ENCODE peak calls at places on chromosomes 12 and 14, in five cellular contexts. W is mesothelial cell of epicardium, E is B cell, R is progenitor cell of endocrine pancreas, T is ascending aorta. G is an unnamed sample.

GRCh38 chr12:113582521-113583218 is 111.0 kb upstream of the LHX5 start:
- DNase-seq in R (no peak), W (no peak), E (no peak), T (no peak), G (no peak)

GRCh38 chr12:94718114-94718513 is 67.8 kb upstream of the TMCC3 start:
- DNase-seq in W (no peak), E (no peak), T (no peak), R (no peak), G (peak; percentile 20)

GRCh38 chr12:18145924-18146323 is 55.9 kb upstream of the RERGL start:
- DNase-seq in W (no peak), R (no peak), E (no peak), T (no peak), G (no peak)

GRCh38 chr12:68871899-68872298 is 61.1 kb downstream of the CPM start:
- DNase-seq in W (no peak), E (no peak), T (no peak), R (no peak), G (no peak)

GRCh38 chr14:75471059-75471458 is 43.2 kb downstream of the JDP2 start:
- DNase-seq in E (no peak), T (no peak), R (no peak), W (no peak), G (no peak)

GRCh38 chr12:50221228-50222008 is 54.2 kb upstream of the CERS5 start:
- DNase-seq in W (no peak), E (no peak), R (no peak), T (no peak), G (peak; percentile 27)

GRCh38 chr14:73489481-73490175 is 1.1 kb upstream of the RIOX1 start:
- DNase-seq in R (no peak), E (no peak), T (no peak), W (no peak), G (no peak)

GRCh38 chr12:4270016-4270669 is 3.4 kb upstream of the CCND2 start:
- DNase-seq in W (peak; percentile 49), E (no peak), R (no peak), T (no peak), G (no peak)

GRCh38 chr14:98889107-98889835 is 382.7 kb downstream of the BCL11B start:
- DNase-seq in E (no peak), T (no peak), W (no peak), R (no peak), G (no peak)

GRCh38 chr12:122148657-122149056 is 25.4 kb downstream of the IL31 start:
- DNase-seq in E (no peak), T (no peak), R (no peak), W (no peak), G (no peak)

GRCh38 chr12:34399631-34400422 is 377.5 kb downstream of the ALG10 start:
- DNase-seq in R (peak; percentile 10), E (peak; percentile 1), W (peak; percentile 13), T (peak; percentile 33), G (peak; percentile 1)

GRCh38 chr14:34750670-34751069 is 36.3 kb upstream of the CFL2 start:
- DNase-seq in R (no peak), W (no peak), E (no peak), T (no peak), G (no peak)

GRCh38 chr12:94972795-94973194 is 30.7 kb downstream of the NDUFA12 start:
- DNase-seq in E (no peak), R (no peak), T (no peak), W (no peak), G (no peak)

GRCh38 chr12:2156333-2156732 is 103.5 kb downstream of the CACNA1C start:
- DNase-seq in E (no peak), T (no peak), R (no peak), W (no peak), G (no peak)

GRCh38 chr12:38547586-38547985 is 231.0 kb downstream of the ALG10B start:
- DNase-seq in W (no peak), E (no peak), R (no peak), T (no peak), G (no peak)

GRCh38 chr12:2395352-2395977 is 342.7 kb downstream of the CACNA1C start:
- DNase-seq in T (no peak), R (peak; percentile 78), W (peak; percentile 68), E (peak; percentile 44), G (peak; percentile 52)

GRCh38 chr14:75726326-75726725 is 65.3 kb downstream of the TTLL5 start:
- DNase-seq in W (no peak), T (no peak), R (no peak), E (no peak), G (no peak)

GRCh38 chr12:5083955-5084849 is 40.5 kb downstream of the KCNA5 start:
- DNase-seq in E (peak; percentile 59), T (no peak), R (peak; percentile 56), W (peak; percentile 51), G (peak; percentile 79)

GRCh38 chr14:34680806-34681479 is 33.5 kb downstream of the CFL2 start:
- DNase-seq in R (no peak), T (no peak), W (no peak), E (no peak), G (no peak)

GRCh38 chr12:15716566-15716965 is 72.6 kb downstream of the EPS8 start:
- DNase-seq in E (no peak), W (no peak), T (no peak), R (no peak), G (no peak)

GRCh38 chr12:20282411-20282810 is 85.9 kb upstream of the PDE3A start:
- DNase-seq in R (no peak), W (no peak), E (no peak), T (no peak), G (no peak)

GRCh38 chr12:129063600-129063999 is 210.3 kb downstream of the GLT1D1 start:
- DNase-seq in T (no peak), R (no peak), W (no peak), E (no peak), G (no peak)

GRCh38 chr12:75853621-75854020 is 178.0 kb downstream of the PHLDA1 start:
- DNase-seq in E (no peak), R (no peak), T (no peak), W (no peak), G (no peak)

GRCh38 chr12:65935906-65936528 is 111.7 kb downstream of the HMGA2 start:
- DNase-seq in E (no peak), T (no peak), R (no peak), W (no peak), G (no peak)

GRCh38 chr14:93115920-93116675 is at the start of gene ITPK1:
- DNase-seq in W (peak; percentile 68), R (peak; percentile 51), T (peak; percentile 71), E (peak; percentile 91), G (peak; percentile 90)

GRCh38 chr12:48356041-48356768 is 5.5 kb upstream of the ZNF641 start:
- DNase-seq in E (no peak), W (no peak), T (no peak), R (no peak), G (no peak)

GRCh38 chr14:22657861-22658260 is 13.7 kb upstream of the OR6J1 start:
- DNase-seq in T (no peak), E (no peak), W (no peak), R (no peak), G (no peak)

GRCh38 chr14:68495101-68495637 is 297.7 kb downstream of the ZFP36L1 start:
- DNase-seq in T (no peak), E (no peak), R (no peak), W (no peak), G (no peak)

GRCh38 chr14:95477411-95478089 is 38.9 kb downstream of the SYNE3 start:
- DNase-seq in E (no peak), T (no peak), R (no peak), W (no peak), G (no peak)

DNA sequence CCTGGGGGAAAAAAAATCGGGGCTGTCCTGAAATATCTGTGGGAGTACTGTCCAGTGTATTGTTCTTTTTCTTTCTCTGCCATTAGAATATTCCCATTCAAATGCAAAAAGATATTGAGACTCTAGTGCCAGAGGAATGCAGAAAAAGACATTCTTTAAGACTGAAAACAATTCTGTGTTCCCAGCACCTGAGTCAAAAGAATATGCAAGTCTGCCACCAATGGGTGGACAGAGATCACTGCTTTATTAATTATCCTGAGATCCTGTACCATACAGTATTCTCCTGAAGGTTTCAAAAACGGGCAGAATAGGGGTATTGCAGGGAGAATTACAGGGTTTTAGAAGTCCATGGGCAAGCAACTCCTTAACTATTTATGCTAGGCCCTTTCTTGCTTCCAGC is 361.8 kb downstream of the C12orf50 start:
- DNase-seq in R (no peak), E (no peak), W (no peak), T (no peak), G (no peak)
- TF ChIP-seq CTCF in R (peak; percentile 12), E (no peak), W (no peak), T (no peak), G (peak; percentile 24)

GRCh38 chr12:51889216-51890134 is 1.6 kb downstream of the ANKRD33 start:
- DNase-seq in R (no peak), E (peak; percentile 24), T (no peak), W (no peak), G (no peak)
- TF ChIP-seq CTCF in R (peak; percentile 22), E (no peak), T (no peak), W (no peak), G (no peak)

DNA sequence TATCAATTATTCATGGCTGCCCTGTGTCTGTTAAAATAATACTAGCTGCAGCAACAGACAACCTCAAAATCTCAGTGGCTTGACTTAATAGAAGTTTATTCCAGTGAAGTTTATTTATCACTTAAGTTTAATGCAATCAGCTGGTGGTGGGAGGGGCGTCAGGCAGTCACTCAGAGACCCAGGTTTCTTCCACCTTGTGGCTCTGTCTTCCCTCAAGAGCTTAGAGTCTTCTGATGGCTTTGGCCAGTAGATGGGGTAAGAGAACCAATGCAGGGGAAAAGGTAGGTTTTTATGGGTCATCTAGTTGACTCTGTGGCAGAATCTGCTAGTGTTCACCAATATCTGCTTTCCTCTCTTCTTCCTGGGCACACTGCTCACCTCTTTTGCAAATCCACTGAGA is 668.9 kb downstream of the AACS start:
- DNase-seq in W (no peak), T (no peak), R (no peak), E (no peak), G (no peak)
- TF ChIP-seq CTCF in W (no peak), T (no peak), R (no peak), E (no peak), G (no peak)

GRCh38 chr12:64691793-64692583 is 67.2 kb downstream of the GNS start:
- DNase-seq in W (no peak), T (no peak), E (no peak), R (no peak), G (no peak)

GRCh38 chr12:64699504-64700115 is 59.6 kb downstream of the GNS start:
- DNase-seq in W (no peak), R (no peak), E (no peak), T (no peak), G (no peak)

GRCh38 chr12:64695550-64695949 is 63.7 kb downstream of the GNS start:
- DNase-seq in T (no peak), E (no peak), R (no peak), W (no peak), G (no peak)

GRCh38 chr12:64694130-64695078 is 64.8 kb downstream of the GNS start:
- DNase-seq in E (no peak), T (no peak), R (no peak), W (no peak), G (no peak)

DNA sequence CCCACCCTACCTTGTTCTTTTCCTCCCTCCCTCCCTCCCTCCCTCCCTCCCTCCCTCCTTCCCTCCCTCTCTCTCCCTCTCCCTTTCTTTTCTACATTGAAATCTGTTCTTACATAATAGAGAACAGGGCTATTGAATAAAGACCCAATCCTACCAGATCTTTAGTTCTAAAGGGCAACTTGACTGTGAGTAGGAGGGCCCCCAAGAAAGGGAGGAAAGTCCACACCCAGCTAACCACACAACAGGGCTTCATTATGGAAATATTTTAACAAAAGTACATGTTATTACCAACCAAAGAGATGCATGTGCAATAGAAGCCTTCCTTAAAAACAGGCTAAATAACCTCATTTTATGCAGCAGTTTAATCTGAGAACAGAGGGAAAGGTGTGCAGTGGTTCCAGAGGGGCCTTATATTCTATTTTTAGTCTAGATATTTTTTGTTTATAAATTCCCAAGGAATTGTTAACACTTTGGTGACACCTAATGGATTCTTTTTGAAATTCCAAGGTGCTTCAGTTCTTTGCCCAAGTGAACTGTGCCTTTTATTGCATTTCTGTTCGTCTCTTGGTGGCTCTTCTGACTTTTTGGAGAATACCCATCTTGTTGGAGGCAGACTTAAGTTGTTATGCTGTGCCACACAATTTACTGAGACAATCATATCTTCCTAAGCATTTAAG is 63.0 kb downstream of the GNS start:
- DNase-seq in T (no peak), R (no peak), E (no peak), W (no peak), G (no peak)
- TF ChIP-seq CTCF in T (peak; percentile 44), R (peak; percentile 50), E (no peak), W (peak; percentile 15), G (no peak)